ENCODE peak calls at places on chromosomes 1 and 21, in four cellular contexts. D is sigmoid colon, F is fibroblast of the aortic adventitia, A is fibroblast of lung. W is an unnamed sample.

GRCh38 chr1:45272943-45273342 is 53.8 kb upstream of the HPDL start:
- DNase-seq in A (peak), F (peak), D (no peak), W (peak)

GRCh38 chr1:3093928-3094626 is 25.1 kb downstream of the PRDM16 start:
- DNase-seq in A (no peak), D (no peak), F (no peak), W (no peak)

GRCh38 chr1:225813250-225813964 is 3.5 kb downstream of the EPHX1 start:
- DNase-seq in F (peak), A (no peak), D (peak), W (peak)

GRCh38 chr1:168767885-168768584 is 39.0 kb upstream of the DPT start:
- DNase-seq in D (peak), A (peak), F (peak), W (peak)

GRCh38 chr1:171935664-171936063 is 94.4 kb downstream of the DNM3 start:
- DNase-seq in F (no peak), D (no peak), A (no peak), W (no peak)

GRCh38 chr21:44267655-44268142 is 6.0 kb upstream of the DNMT3L start:
- DNase-seq in D (no peak), A (no peak), F (no peak), W (no peak)

GRCh38 chr1:116123837-116124533 is 12.8 kb downstream of the MAB21L3 start:
- DNase-seq in F (no peak), A (no peak), D (no peak), W (no peak)

GRCh38 chr1:37387854-37388253 is 86.5 kb upstream of the ZC3H12A start:
- DNase-seq in F (no peak), A (no peak), D (no peak), W (no peak)

GRCh38 chr1:25169610-25170009 is 62.7 kb downstream of the SYF2 start:
- DNase-seq in A (no peak), D (no peak), F (no peak), W (no peak)

GRCh38 chr1:184639205-184639604 is 115.5 kb downstream of the EDEM3 start:
- DNase-seq in F (no peak), A (no peak), D (no peak), W (no peak)

GRCh38 chr1:151372411-151372934 is at the start of gene SELENBP1:
- DNase-seq in A (peak), F (peak), D (peak), W (peak)

GRCh38 chr1:186236921-186237320 is 138.1 kb downstream of the TPR start:
- DNase-seq in F (peak), D (no peak), A (peak), W (peak)

GRCh38 chr21:42862774-42863503 is 16.4 kb downstream of the WDR4 start:
- DNase-seq in A (no peak), D (no peak), F (no peak), W (no peak)

GRCh38 chr1:4794020-4794780 is 139.8 kb downstream of the AJAP1 start:
- DNase-seq in F (no peak), A (no peak), D (no peak), W (no peak)

GRCh38 chr1:14345925-14346550 is 252.4 kb upstream of the KAZN start:
- DNase-seq in D (no peak), F (no peak), A (peak), W (peak)

GRCh38 chr1:248631354-248632041 is 3.4 kb downstream of the OR2T11 start:
- DNase-seq in F (no peak), D (no peak), A (no peak), W (no peak)

GRCh38 chr1:27491748-27492700 is 2.1 kb upstream of the WASF2 start:
- DNase-seq in A (peak), F (peak), D (peak), W (peak)

GRCh38 chr1:153939476-153939875 is 7.0 kb downstream of the DENND4B start:
- DNase-seq in F (no peak), D (no peak), A (no peak), W (no peak)

GRCh38 chr1:156376146-156376545 is 7.1 kb downstream of the RHBG start:
- DNase-seq in F (peak), D (no peak), A (no peak), W (no peak)

GRCh38 chr21:17512245-17513213 is at the start of gene CXADR:
- DNase-seq in F (no peak), A (peak), D (no peak), W (peak)

GRCh38 chr1:7539772-7540175 is 231.3 kb upstream of the VAMP3 start:
- DNase-seq in F (no peak), A (peak), D (no peak), W (peak)

GRCh38 chr1:171740356-171740863 is 1.5 kb downstream of the VAMP4 start:
- DNase-seq in F (peak), D (no peak), A (peak), W (peak)

GRCh38 chr21:33264561-33264960 is 1.6 kb upstream of the IL10RB start:
- DNase-seq in A (no peak), D (no peak), F (no peak), W (no peak)

GRCh38 chr1:14340244-14340800 is 258.2 kb upstream of the KAZN start:
- DNase-seq in D (no peak), F (peak), A (peak), W (no peak)

GRCh38 chr1:47180603-47181094 is 9.2 kb downstream of the PDZK1IP1 start:
- DNase-seq in A (no peak), D (no peak), F (peak), W (no peak)

GRCh38 chr1:6044481-6045109 is 1.1 kb upstream of the KCNAB2 start:
- DNase-seq in A (no peak), F (no peak), D (no peak), W (no peak)

GRCh38 chr1:1947493-1947892 is 28.4 kb upstream of the TMEM52 start:
- DNase-seq in F (no peak), A (no peak), D (no peak), W (no peak)

GRCh38 chr1:154574715-154575114 is 7.1 kb downstream of the CHRNB2 start:
- DNase-seq in A (peak), F (peak), D (peak), W (no peak)

GRCh38 chr21:36499578-36500471 is 19.9 kb upstream of the CLDN14 start:
- DNase-seq in A (peak), D (no peak), F (peak), W (peak)

GRCh38 chr1:203031467-203031866 is 5.2 kb downstream of the PPFIA4 start:
- DNase-seq in F (no peak), A (no peak), D (no peak), W (no peak)

GRCh38 chr1:203026666-203027663 is 674 bp downstream of the PPFIA4 start:
- DNase-seq in D (no peak), A (no peak), F (no peak), W (no peak)

GRCh38 chr1:203028784-203029553 is 2.7 kb downstream of the PPFIA4 start:
- DNase-seq in D (no peak), F (no peak), A (no peak), W (no peak)

GRCh38 chr1:203028067-203028783 is 1.9 kb downstream of the PPFIA4 start:
- DNase-seq in D (no peak), F (no peak), A (no peak), W (no peak)

GRCh38 chr1:203025721-203026665 is at the start of gene PPFIA4:
- DNase-seq in A (peak), D (peak), F (peak), W (peak)
- TF ChIP-seq CTCF in A (no peak), D (no peak), F (no peak), W (no peak)

GRCh38 chr1:66980745-66981367 is 56.1 kb downstream of the MIER1 start:
- DNase-seq in D (no peak), F (peak), A (peak), W (no peak)

GRCh38 chr1:66981679-66982078 is 56.9 kb downstream of the MIER1 start:
- DNase-seq in A (no peak), D (peak), F (peak), W (no peak)

GRCh38 chr1:66982561-66983285 is 57.9 kb downstream of the MIER1 start:
- DNase-seq in D (no peak), A (no peak), F (no peak), W (no peak)

GRCh38 chr1:66985835-66986234 is 61.0 kb downstream of the MIER1 start:
- DNase-seq in A (no peak), F (no peak), D (no peak), W (no peak)

DNA sequence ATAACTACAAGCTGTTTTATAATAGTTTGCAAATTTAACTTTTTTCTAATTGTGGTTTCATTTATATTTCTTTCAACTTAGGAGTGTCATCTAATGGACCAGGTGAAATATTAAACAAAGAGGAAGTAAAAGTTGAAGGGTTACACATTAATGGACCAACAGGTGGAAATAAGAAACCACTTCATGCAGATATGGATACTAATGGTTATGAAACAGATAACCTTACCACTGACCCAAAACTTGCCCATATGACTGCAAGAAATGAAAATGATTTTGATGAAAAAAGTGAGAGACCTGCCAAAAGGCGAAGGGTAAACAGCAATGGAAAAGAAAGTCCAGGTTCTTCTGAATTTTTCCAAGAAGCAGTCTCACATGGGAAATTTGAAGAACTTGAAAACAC is 59.7 kb downstream of the MIER1 start:
- DNase-seq in F (no peak), A (no peak), D (no peak), W (no peak)
- H3K4me3 ChIP-seq in F (no peak), A (no peak), D (no peak), W (no peak)

DNA sequence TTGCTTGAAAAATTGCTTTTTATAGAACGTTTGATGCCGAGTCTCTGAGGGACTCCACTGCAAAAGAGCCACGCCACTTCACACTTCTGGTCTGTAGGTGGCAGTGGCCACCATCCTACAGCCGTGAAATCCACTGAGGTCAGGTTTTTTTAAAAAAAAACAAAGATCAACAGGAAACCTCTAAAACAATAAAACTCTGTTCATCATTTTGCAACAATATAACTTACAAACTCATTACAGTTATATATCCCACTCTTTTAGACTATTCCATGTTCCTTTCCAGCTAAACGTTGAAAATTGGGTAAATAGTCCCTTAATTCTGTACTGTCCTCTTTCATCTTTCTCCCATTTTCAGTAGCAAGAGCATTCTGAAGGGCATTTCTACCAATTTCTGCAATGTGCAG is 64.6 kb upstream of the FMN2 start:
- DNase-seq in A (peak), D (no peak), F (peak), W (peak)
- TF ChIP-seq CTCF in A (peak), D (peak), F (peak), W (peak)

GRCh38 chr1:181103404-181103803 is 14.9 kb downstream of the IER5 start:
- DNase-seq in F (no peak), D (no peak), A (peak), W (no peak)

GRCh38 chr1:181102841-181103240 is 14.3 kb downstream of the IER5 start:
- DNase-seq in D (no peak), A (no peak), F (no peak), W (no peak)

GRCh38 chr1:181100015-181100905 is 11.8 kb downstream of the IER5 start:
- DNase-seq in F (no peak), A (peak), D (no peak), W (no peak)

GRCh38 chr1:181100924-181101323 is 12.4 kb downstream of the IER5 start:
- DNase-seq in A (no peak), D (no peak), F (no peak), W (no peak)

DNA sequence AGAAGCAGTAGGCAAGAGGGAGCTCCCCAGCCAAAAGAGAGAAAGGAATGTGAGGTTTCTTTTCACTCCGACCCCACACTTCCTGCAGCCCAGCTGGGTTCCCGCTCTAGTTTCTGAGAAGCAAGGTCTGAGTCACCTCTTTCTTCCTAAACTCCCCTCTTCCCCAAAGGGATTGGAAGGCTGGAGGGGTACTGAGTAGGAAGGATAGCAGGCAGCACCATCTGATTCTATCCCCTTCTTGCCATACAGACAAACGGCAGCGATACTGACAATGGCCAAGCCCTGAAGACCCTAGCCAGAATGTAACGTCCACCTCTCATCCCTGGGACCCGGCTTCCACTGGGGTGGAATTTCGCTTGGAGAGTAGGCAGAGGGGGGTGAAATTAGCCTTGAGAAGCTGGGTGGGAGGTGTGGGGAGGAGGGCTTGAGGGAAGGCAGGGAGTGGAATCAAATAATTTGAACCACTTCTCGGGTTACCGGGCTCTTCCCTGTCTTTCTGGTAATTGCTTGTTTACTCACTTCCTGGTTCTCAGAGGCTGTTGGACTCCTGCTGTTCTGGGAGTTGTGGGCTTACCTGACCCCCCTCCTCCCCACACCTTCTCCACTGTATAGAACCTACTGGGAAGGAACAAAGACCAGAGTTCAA is 13.2 kb downstream of the IER5 start:
- DNase-seq in A (peak), F (peak), D (no peak), W (peak)
- H3K4me3 ChIP-seq in A (no peak), F (no peak), D (no peak), W (no peak)

W was measured in astrocyte of the spinal cord.